ENCODE peak calls at places on chromosomes 6 and 20, in nine cellular contexts. I, N, Q, O, S, U, J, W and Y are unnamed samples.

GRCh38 chr20:2237059-2237458 is 58.7 kb upstream of the TGM3 start:
- DNase-seq in S (no peak), U (peak; percentile 99), O (no peak), Q (no peak), J (peak; percentile 4), I (peak; percentile 25), N (peak; percentile 95), W (peak; percentile 63), Y (peak; percentile 100)

GRCh38 chr6:47414517-47415167 is 62.9 kb upstream of the CD2AP start:
- DNase-seq in Q (peak; percentile 63), I (peak; percentile 26), S (no peak), U (no peak), W (no peak), J (no peak), N (peak; percentile 62), O (no peak), Y (peak; percentile 50)

GRCh38 chr20:46606817-46607190 is 44.5 kb downstream of the SLC13A3 start:
- DNase-seq in Q (no peak), U (no peak), J (no peak), S (no peak), O (no peak), W (no peak), I (no peak), N (no peak), Y (no peak)

GRCh38 chr6:84671188-84671587 is 93.2 kb downstream of the TBX18 start:
- DNase-seq in N (no peak), I (no peak), W (no peak), O (no peak), J (no peak), Q (no peak), S (no peak), U (no peak), Y (no peak)

GRCh38 chr6:116556065-116556464 is 2.5 kb downstream of the CALHM4 start:
- DNase-seq in N (peak; percentile 90), I (no peak), W (no peak), S (no peak), O (no peak), Q (no peak), J (no peak), U (peak; percentile 43), Y (peak; percentile 90)

GRCh38 chr20:46717818-46718541 is 8.5 kb downstream of the SLC2A10 start:
- DNase-seq in I (no peak), J (no peak), Q (no peak), N (no peak), O (no peak), U (no peak), W (no peak), S (no peak), Y (no peak)

GRCh38 chr20:2691663-2692035 is 931 bp upstream of the EBF4 start:
- DNase-seq in N (no peak), S (no peak), I (no peak), O (no peak), Q (no peak), J (no peak), U (no peak), W (no peak), Y (no peak)

GRCh38 chr6:56259682-56260081 is 12.3 kb upstream of the COL21A1 start:
- DNase-seq in Q (no peak), U (no peak), N (peak; percentile 34), J (no peak), W (no peak), O (no peak), S (no peak), I (no peak), Y (peak; percentile 33)

GRCh38 chr20:17295991-17296390 is 69.2 kb downstream of the PCSK2 start:
- DNase-seq in Q (no peak), N (no peak), W (no peak), S (no peak), J (no peak), I (no peak), U (no peak), O (no peak), Y (no peak)

GRCh38 chr20:4601630-4602296 is 119.9 kb upstream of the PRND start:
- DNase-seq in W (no peak), N (no peak), J (no peak), U (peak; percentile 38), I (peak; percentile 47), O (no peak), S (no peak), Q (no peak), Y (peak; percentile 36)

GRCh38 chr6:148530976-148531375 is 188.3 kb downstream of the SASH1 start:
- DNase-seq in O (no peak), W (no peak), S (no peak), N (no peak), I (no peak), Q (no peak), U (no peak), J (no peak), Y (peak; percentile 48)

GRCh38 chr20:41392871-41393704 is 26.5 kb upstream of the EMILIN3 start:
- DNase-seq in O (no peak), Q (no peak), I (peak; percentile 37), N (peak; percentile 30), W (peak; percentile 98), J (no peak), S (no peak), U (no peak), Y (peak; percentile 51)

GRCh38 chr6:29647927-29648642 is 8.8 kb upstream of the MOG start:
- DNase-seq in S (no peak), W (no peak), N (peak; percentile 64), U (peak; percentile 3), O (no peak), I (no peak), J (peak; percentile 17), Q (peak; percentile 43), Y (peak; percentile 50)

GRCh38 chr6:116629467-116630063 is 13.3 kb downstream of the RSPH4A start:
- DNase-seq in J (no peak), W (no peak), Q (no peak), O (no peak), S (no peak), N (no peak), I (no peak), U (no peak), Y (no peak)

GRCh38 chr20:48094196-48094749 is 309.0 kb upstream of the SULF2 start:
- DNase-seq in Q (no peak), S (no peak), O (no peak), W (no peak), U (no peak), I (no peak), N (no peak), J (no peak), Y (no peak)